ENCODE peak calls at places on chromosome 17, in four cellular contexts. One of them, this sample, is unnamed.

GRCh38 chr17:48915459-48916282 is 7.5 kb downstream of the UBE2Z start:
- DNase-seq in Peyer's patch: no peak
- DNase-seq in tibial nerve: peak; percentile 8
- DNase-seq in HCT116: no peak
- DNase-seq in this sample: peak; percentile 11

GRCh38 chr17:16507918-16508533 is 16.0 kb upstream of the LRRC75A start:
- DNase-seq in Peyer's patch: peak; percentile 64
- DNase-seq in tibial nerve: no peak
- DNase-seq in HCT116: no peak
- DNase-seq in this sample: peak; percentile 40

GRCh38 chr17:41689497-41690299 is 1.0 kb downstream of the EIF1 start:
- DNase-seq in Peyer's patch: peak; percentile 57
- DNase-seq in tibial nerve: peak; percentile 74
- DNase-seq in HCT116: no peak
- DNase-seq in this sample: peak; percentile 34

GRCh38 chr17:2904135-2904534 is 107.9 kb downstream of the RAP1GAP2 start:
- DNase-seq in Peyer's patch: peak; percentile 57
- DNase-seq in tibial nerve: no peak
- DNase-seq in HCT116: no peak
- DNase-seq in this sample: peak; percentile 22

GRCh38 chr17:42387221-42387657 is 1.0 kb downstream of the STAT3 start:
- DNase-seq in Peyer's patch: peak; percentile 44
- DNase-seq in tibial nerve: no peak
- DNase-seq in HCT116: no peak
- DNase-seq in this sample: no peak

GRCh38 chr17:8753136-8753975 is 5.0 kb downstream of the SPDYE4 start:
- DNase-seq in Peyer's patch: no peak
- DNase-seq in tibial nerve: no peak
- DNase-seq in HCT116: no peak
- DNase-seq in this sample: no peak

GRCh38 chr17:2892305-2892971 is 96.2 kb downstream of the RAP1GAP2 start:
- DNase-seq in Peyer's patch: peak; percentile 66
- DNase-seq in tibial nerve: no peak
- DNase-seq in HCT116: peak; percentile 85
- DNase-seq in this sample: peak; percentile 34

GRCh38 chr17:36468903-36469635 is 17.4 kb upstream of the ZNHIT3 start:
- DNase-seq in Peyer's patch: no peak
- DNase-seq in tibial nerve: no peak
- DNase-seq in HCT116: no peak
- DNase-seq in this sample: no peak

GRCh38 chr17:9837551-9838471 is 12.1 kb downstream of the GLP2R start:
- DNase-seq in Peyer's patch: peak; percentile 47
- DNase-seq in tibial nerve: peak; percentile 51
- DNase-seq in HCT116: no peak
- DNase-seq in this sample: peak; percentile 17

GRCh38 chr17:42578282-42578869 is 847 bp upstream of the PSMC3IP start:
- DNase-seq in Peyer's patch: peak; percentile 92
- DNase-seq in tibial nerve: peak; percentile 88
- DNase-seq in HCT116: peak; percentile 74
- DNase-seq in this sample: peak; percentile 88

DNA sequence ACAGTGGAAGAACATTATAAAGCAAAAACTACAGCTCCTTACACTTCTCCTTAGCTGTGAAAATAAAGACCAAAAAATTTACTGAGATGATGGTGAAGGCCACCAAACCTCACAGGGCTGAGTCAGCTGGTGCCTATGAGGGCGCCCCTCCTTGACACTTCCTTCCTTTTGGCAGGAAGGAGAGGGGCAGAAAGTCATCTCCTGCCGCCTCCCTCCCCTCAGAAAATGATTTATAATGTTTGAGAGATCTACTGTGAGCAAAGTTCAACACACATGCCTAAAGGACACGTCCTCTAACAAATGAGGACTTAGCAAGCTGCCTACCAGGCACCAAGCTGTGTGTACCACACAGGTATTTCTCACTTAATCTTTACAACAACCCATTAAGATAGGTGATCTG is 245.7 kb downstream of the PRKCA start:
- DNase-seq in Peyer's patch: no peak
- DNase-seq in tibial nerve: no peak
- DNase-seq in HCT116: no peak
- DNase-seq in this sample: no peak
- H3K27ac ChIP-seq in Peyer's patch: no peak overlapping the region
- H3K27ac ChIP-seq in tibial nerve: peak overlapping the region; percentile 61
- H3K27ac ChIP-seq in HCT116: no peak overlapping the region
- H3K27ac ChIP-seq in this sample: peak overlapping the region; percentile 66

GRCh38 chr17:17836250-17836817 is 452 bp downstream of the SREBF1 start:
- DNase-seq in Peyer's patch: peak; percentile 99
- DNase-seq in tibial nerve: peak; percentile 95
- DNase-seq in HCT116: peak; percentile 92
- DNase-seq in this sample: peak; percentile 99

GRCh38 chr17:17839792-17840707 is 3.3 kb upstream of the SREBF1 start:
- DNase-seq in Peyer's patch: peak; percentile 96
- DNase-seq in tibial nerve: peak; percentile 69
- DNase-seq in HCT116: peak; percentile 69
- DNase-seq in this sample: peak; percentile 94

GRCh38 chr17:17837380-17837821 is 615 bp upstream of the SREBF1 start:
- DNase-seq in Peyer's patch: no peak
- DNase-seq in tibial nerve: peak; percentile 77
- DNase-seq in HCT116: peak; percentile 69
- DNase-seq in this sample: no peak

GRCh38 chr17:17836818-17837379 is at the start of gene SREBF1:
- DNase-seq in Peyer's patch: peak; percentile 84
- DNase-seq in tibial nerve: peak; percentile 36
- DNase-seq in HCT116: no peak
- DNase-seq in this sample: peak; percentile 73

GRCh38 chr17:17837966-17838962 is 1.5 kb upstream of the SREBF1 start:
- DNase-seq in Peyer's patch: no peak
- DNase-seq in tibial nerve: peak; percentile 71
- DNase-seq in HCT116: peak; percentile 75
- DNase-seq in this sample: peak; percentile 64
- TF ChIP-seq POLR2A in Peyer's patch: no peak
- TF ChIP-seq POLR2A in tibial nerve: no peak
- TF ChIP-seq POLR2A in HCT116: no peak
- TF ChIP-seq POLR2A in this sample: peak; percentile 15

GRCh38 chr17:37609170-37610040 is at the start of gene SYNRG:
- DNase-seq in Peyer's patch: peak; percentile 98
- DNase-seq in tibial nerve: peak; percentile 86
- DNase-seq in HCT116: peak; percentile 86
- DNase-seq in this sample: peak; percentile 95

GRCh38 chr17:37608369-37609169 is 649 bp downstream of the SYNRG start:
- DNase-seq in Peyer's patch: no peak
- DNase-seq in tibial nerve: peak; percentile 26
- DNase-seq in HCT116: no peak
- DNase-seq in this sample: no peak

GRCh38 chr17:37605081-37605480 is 4.1 kb downstream of the SYNRG start:
- DNase-seq in Peyer's patch: no peak
- DNase-seq in tibial nerve: no peak
- DNase-seq in HCT116: no peak
- DNase-seq in this sample: no peak

GRCh38 chr17:37607637-37608368 is 1.4 kb downstream of the SYNRG start:
- DNase-seq in Peyer's patch: peak; percentile 69
- DNase-seq in tibial nerve: no peak
- DNase-seq in HCT116: no peak
- DNase-seq in this sample: peak; percentile 32

DNA sequence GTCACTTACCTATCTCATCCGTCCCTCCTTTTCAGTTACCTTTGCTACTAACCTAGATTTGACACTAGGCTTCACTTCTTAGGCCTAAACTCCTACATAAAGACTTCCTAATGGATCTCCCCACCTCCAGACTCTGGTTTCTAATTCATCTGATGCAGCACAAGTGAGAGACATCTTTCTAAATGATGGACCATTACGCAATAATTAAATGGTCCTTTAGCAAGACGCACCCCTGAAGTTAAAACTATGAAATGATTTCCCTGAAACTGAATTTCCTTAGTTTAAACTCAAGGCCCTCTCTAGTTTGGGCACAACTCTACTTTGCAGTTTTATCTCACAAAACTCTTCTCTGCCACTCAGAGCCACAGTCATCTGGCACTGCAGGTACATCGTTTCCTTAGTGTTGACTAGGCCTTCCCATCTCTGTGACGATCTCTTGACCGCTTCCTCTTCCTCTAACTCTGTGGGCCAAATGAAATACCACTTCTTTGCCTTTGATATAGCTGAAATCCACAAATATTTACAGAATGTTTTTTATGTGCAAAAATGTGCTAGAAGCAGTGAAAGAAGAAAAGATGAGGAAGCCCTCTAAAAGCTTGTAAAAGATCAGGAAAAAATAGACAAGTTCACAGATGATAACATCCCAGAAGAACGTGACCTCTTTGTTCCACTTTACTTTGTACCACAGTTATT is 3.3 kb downstream of the SYNRG start:
- DNase-seq in Peyer's patch: peak; percentile 74
- DNase-seq in tibial nerve: no peak
- DNase-seq in HCT116: no peak
- DNase-seq in this sample: peak; percentile 26
- H3K27me3 ChIP-seq in Peyer's patch: no peaks in the 10 kb centered on the region
- H3K27me3 ChIP-seq in tibial nerve: no peaks in the 10 kb centered on the region
- H3K27me3 ChIP-seq in HCT116: no peaks in the 10 kb centered on the region
- H3K27me3 ChIP-seq in this sample: no peaks in the 10 kb centered on the region

DNA sequence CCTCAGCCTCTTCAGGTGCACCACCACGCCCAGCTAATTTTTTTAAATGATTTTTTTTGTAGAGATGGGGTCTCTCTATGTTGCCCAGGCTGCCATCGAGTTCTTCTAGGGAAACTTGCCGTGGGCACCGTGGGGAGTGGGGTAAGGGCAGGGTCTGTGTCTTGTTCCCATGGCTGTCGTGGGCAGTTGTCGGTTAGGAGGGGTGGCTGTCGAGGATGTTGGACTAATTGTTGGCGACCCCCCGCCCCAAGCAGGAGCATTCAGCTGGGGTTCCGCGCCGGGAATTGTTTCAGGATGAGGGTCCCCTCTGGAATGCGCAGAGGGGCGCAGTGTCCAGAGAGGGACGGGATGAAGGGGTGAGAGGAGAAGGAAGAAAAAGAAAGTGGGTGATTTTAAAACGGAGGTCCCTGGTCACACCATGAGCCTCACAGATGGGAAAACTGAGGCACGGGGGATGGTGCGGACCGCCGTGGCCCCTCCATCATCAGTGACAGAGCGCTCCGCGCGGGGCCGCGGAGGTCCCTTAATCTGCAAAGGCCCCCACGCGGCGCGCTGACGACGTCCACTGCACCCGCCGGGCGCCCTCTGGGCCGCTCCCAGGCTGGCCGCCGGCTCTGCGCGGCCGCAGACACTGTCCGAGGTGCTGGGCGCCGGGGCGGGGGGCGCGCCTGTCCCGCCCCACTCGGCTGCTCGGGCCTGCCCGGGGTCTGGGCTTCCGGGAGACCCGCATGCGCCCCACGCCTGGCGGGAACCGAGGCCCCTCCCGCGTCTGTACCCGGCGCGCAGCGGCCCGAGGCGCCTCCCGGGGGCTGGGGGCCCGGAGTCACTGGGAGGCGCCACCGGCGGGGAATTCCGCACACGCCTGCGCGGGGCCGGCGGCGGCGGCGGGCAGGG is 763 bp upstream of the RNF213 start:
- DNase-seq in Peyer's patch: peak; percentile 82
- DNase-seq in tibial nerve: peak; percentile 21
- DNase-seq in HCT116: no peak
- DNase-seq in this sample: peak; percentile 73
- H3K27ac ChIP-seq in Peyer's patch: peak overlapping the region; percentile 99
- H3K27ac ChIP-seq in tibial nerve: peak overlapping the region; percentile 96
- H3K27ac ChIP-seq in HCT116: peak overlapping the region; percentile 84
- H3K27ac ChIP-seq in this sample: peak overlapping the region; percentile 90

DNA sequence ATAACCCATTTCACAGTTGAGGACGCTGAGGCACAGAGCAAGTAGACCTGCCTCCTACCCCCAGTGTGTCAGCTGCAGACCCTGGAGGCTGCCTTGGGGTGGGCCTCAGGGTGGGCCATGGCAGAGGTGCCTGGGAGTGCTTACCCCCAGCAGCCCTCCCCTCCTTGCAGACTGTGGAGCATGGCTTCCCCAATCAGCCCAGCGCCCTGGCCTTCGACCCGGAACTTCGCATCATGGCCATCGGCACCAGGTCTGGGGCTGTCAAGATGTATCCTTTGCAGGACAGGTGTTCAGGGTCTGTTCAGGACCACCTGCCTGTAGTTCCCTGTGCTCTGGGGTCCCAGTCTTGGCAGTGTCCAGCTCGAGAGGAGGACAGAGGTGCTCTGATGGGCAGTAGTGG is 4.3 kb downstream of the LLGL1 start:
- DNase-seq in Peyer's patch: no peak
- DNase-seq in tibial nerve: no peak
- DNase-seq in HCT116: no peak
- DNase-seq in this sample: no peak
- TF ChIP-seq POLR2A in Peyer's patch: no peak
- TF ChIP-seq POLR2A in tibial nerve: no peak
- TF ChIP-seq POLR2A in HCT116: no peak
- TF ChIP-seq POLR2A in this sample: no peak

DNA sequence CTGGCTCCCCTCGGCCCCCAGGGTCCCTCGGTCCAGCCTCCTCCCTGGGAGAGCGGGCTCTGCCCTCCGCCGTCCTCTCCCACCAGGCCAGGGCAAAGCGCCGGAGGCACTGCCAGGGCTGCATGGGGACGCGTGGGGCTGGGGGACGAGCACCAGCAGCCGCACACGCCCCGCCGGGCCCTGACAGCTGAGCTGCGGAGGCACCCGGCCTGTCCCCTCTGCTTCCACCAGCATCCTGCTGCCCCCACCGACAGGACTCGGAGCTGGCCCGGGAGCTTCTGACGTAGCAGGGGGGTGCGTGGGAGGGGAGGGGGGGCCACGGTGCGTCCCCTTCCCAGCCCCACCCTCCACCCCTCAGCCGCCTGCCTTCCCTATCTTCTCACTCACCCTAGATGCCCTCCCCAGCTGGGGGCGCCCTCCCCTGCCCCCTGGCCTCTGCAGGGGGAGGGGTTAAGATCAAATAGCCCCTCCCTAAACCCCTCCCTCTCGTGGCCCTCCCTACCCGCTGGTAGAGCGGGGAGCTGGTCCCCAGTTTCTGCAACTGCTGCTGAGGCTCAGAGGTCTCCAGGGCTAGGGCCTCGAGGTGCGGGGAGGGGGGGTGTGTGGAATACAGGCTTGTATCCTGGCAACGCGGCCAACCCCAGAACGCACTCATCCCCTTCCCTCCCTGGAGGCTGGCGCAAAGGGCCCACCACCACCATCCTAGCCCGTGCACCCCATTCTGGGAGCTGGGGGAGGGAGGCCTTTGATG is 1.1 kb downstream of the SRCIN1 start:
- DNase-seq in Peyer's patch: no peak
- DNase-seq in tibial nerve: no peak
- DNase-seq in HCT116: no peak
- DNase-seq in this sample: no peak
- H3K27me3 ChIP-seq in Peyer's patch: no peaks in the 10 kb centered on the region
- H3K27me3 ChIP-seq in tibial nerve: no peaks in the 10 kb centered on the region
- H3K27me3 ChIP-seq in HCT116: no peaks in the 10 kb centered on the region
- H3K27me3 ChIP-seq in this sample: peaks cover 48% of the 10 kb centered on the region